ENCODE peak calls at places on chromosome 17, in six cellular contexts. One of them, this sample, is unnamed.

GRCh38 chr17:37746617-37747016 is 1.8 kb upstream of the HNF1B start:
- DNase-seq in GM23338: no peak
- DNase-seq in adrenal gland: no peak
- DNase-seq in endothelial cell: no peak
- DNase-seq in uterus: no peak
- DNase-seq in nephron progenitor cell: no peak
- DNase-seq in this sample: no peak

GRCh38 chr17:82497483-82498405 is 21.8 kb upstream of the FOXK2 start:
- DNase-seq in adrenal gland: peak; percentile 58
- DNase-seq in GM23338: peak; percentile 59
- DNase-seq in uterus: no peak
- DNase-seq in endothelial cell: peak; percentile 31
- DNase-seq in nephron progenitor cell: peak; percentile 54
- DNase-seq in this sample: peak; percentile 35

GRCh38 chr17:29376667-29377268 is 13.4 kb upstream of the TAOK1 start:
- DNase-seq in GM23338: peak; percentile 16
- DNase-seq in endothelial cell: no peak
- DNase-seq in nephron progenitor cell: peak; percentile 8
- DNase-seq in uterus: no peak
- DNase-seq in adrenal gland: peak; percentile 46
- DNase-seq in this sample: no peak

GRCh38 chr17:40942553-40942952 is 5.1 kb upstream of the KRT23 start:
- DNase-seq in GM23338: no peak
- DNase-seq in adrenal gland: no peak
- DNase-seq in uterus: no peak
- DNase-seq in nephron progenitor cell: no peak
- DNase-seq in endothelial cell: no peak
- DNase-seq in this sample: no peak

GRCh38 chr17:17353625-17354484 is 50.7 kb downstream of the NT5M start:
- DNase-seq in endothelial cell: no peak
- DNase-seq in adrenal gland: no peak
- DNase-seq in nephron progenitor cell: no peak
- DNase-seq in uterus: no peak
- DNase-seq in GM23338: no peak
- DNase-seq in this sample: no peak

GRCh38 chr17:21539146-21539545 is 153.2 kb upstream of the KCNJ18 start:
- DNase-seq in nephron progenitor cell: no peak
- DNase-seq in uterus: no peak
- DNase-seq in endothelial cell: no peak
- DNase-seq in adrenal gland: no peak
- DNase-seq in GM23338: no peak
- DNase-seq in this sample: no peak

GRCh38 chr17:78101542-78101941 is 27.0 kb downstream of the TMC6 start:
- DNase-seq in uterus: no peak
- DNase-seq in GM23338: no peak
- DNase-seq in adrenal gland: no peak
- DNase-seq in endothelial cell: no peak
- DNase-seq in nephron progenitor cell: no peak
- DNase-seq in this sample: no peak

GRCh38 chr17:18020971-18021370 is 18.0 kb downstream of the ATPAF2 start:
- DNase-seq in nephron progenitor cell: no peak
- DNase-seq in uterus: no peak
- DNase-seq in GM23338: no peak
- DNase-seq in adrenal gland: no peak
- DNase-seq in endothelial cell: no peak
- DNase-seq in this sample: no peak

GRCh38 chr17:28599311-28600184 is 723 bp upstream of the SPAG5 start:
- DNase-seq in adrenal gland: peak; percentile 67
- DNase-seq in endothelial cell: no peak
- DNase-seq in GM23338: peak; percentile 41
- DNase-seq in nephron progenitor cell: no peak
- DNase-seq in uterus: peak; percentile 73
- DNase-seq in this sample: no peak

GRCh38 chr17:45660474-45660873 is 123.6 kb upstream of the CRHR1 start:
- DNase-seq in GM23338: peak; percentile 36
- DNase-seq in adrenal gland: no peak
- DNase-seq in nephron progenitor cell: peak; percentile 37
- DNase-seq in endothelial cell: peak; percentile 45
- DNase-seq in uterus: no peak
- DNase-seq in this sample: no peak

GRCh38 chr17:17928422-17929386 is 43.5 kb downstream of the TOM1L2 start:
- DNase-seq in nephron progenitor cell: no peak
- DNase-seq in endothelial cell: no peak
- DNase-seq in adrenal gland: no peak
- DNase-seq in uterus: no peak
- DNase-seq in GM23338: no peak
- DNase-seq in this sample: no peak

GRCh38 chr17:48596000-48596734 is 2.6 kb upstream of the HOXB5 start:
- DNase-seq in endothelial cell: no peak
- DNase-seq in GM23338: no peak
- DNase-seq in uterus: no peak
- DNase-seq in nephron progenitor cell: peak; percentile 57
- DNase-seq in adrenal gland: no peak
- DNase-seq in this sample: no peak

GRCh38 chr17:17067277-17067676 is 25.0 kb downstream of the MPRIP start:
- DNase-seq in nephron progenitor cell: no peak
- DNase-seq in uterus: no peak
- DNase-seq in adrenal gland: no peak
- DNase-seq in endothelial cell: no peak
- DNase-seq in GM23338: no peak
- DNase-seq in this sample: no peak

GRCh38 chr17:21039839-21040575 is 2.8 kb downstream of the USP22 start:
- DNase-seq in GM23338: peak; percentile 67
- DNase-seq in uterus: no peak
- DNase-seq in nephron progenitor cell: no peak
- DNase-seq in endothelial cell: no peak
- DNase-seq in adrenal gland: no peak
- DNase-seq in this sample: no peak

GRCh38 chr17:81392909-81393654 is 2.2 kb upstream of the BAHCC1 start:
- DNase-seq in adrenal gland: no peak
- DNase-seq in uterus: no peak
- DNase-seq in endothelial cell: no peak
- DNase-seq in GM23338: peak; percentile 62
- DNase-seq in nephron progenitor cell: no peak
- DNase-seq in this sample: no peak

GRCh38 chr17:63986842-63987615 is 11.1 kb upstream of the PRR29 start:
- DNase-seq in uterus: no peak
- DNase-seq in nephron progenitor cell: no peak
- DNase-seq in GM23338: no peak
- DNase-seq in adrenal gland: peak; percentile 22
- DNase-seq in endothelial cell: no peak
- DNase-seq in this sample: no peak

GRCh38 chr17:68709995-68710780 is 109.0 kb upstream of the FAM20A start:
- DNase-seq in uterus: peak; percentile 24
- DNase-seq in endothelial cell: no peak
- DNase-seq in nephron progenitor cell: no peak
- DNase-seq in adrenal gland: no peak
- DNase-seq in GM23338: no peak
- DNase-seq in this sample: no peak

GRCh38 chr17:30812218-30813177 is 12.0 kb downstream of the CRLF3 start:
- DNase-seq in nephron progenitor cell: no peak
- DNase-seq in adrenal gland: no peak
- DNase-seq in uterus: no peak
- DNase-seq in endothelial cell: no peak
- DNase-seq in GM23338: no peak
- DNase-seq in this sample: no peak

GRCh38 chr17:2691069-2691871 is 20.3 kb downstream of the CLUH start:
- DNase-seq in adrenal gland: no peak
- DNase-seq in nephron progenitor cell: no peak
- DNase-seq in endothelial cell: no peak
- DNase-seq in uterus: no peak
- DNase-seq in GM23338: no peak
- DNase-seq in this sample: no peak

GRCh38 chr17:19730829-19731228 is 14.4 kb upstream of the SLC47A2 start:
- DNase-seq in nephron progenitor cell: no peak
- DNase-seq in GM23338: no peak
- DNase-seq in uterus: no peak
- DNase-seq in adrenal gland: no peak
- DNase-seq in endothelial cell: no peak
- DNase-seq in this sample: no peak

GRCh38 chr17:61396586-61397085 is 3.0 kb upstream of the TBX2 start:
- DNase-seq in endothelial cell: no peak
- DNase-seq in nephron progenitor cell: no peak
- DNase-seq in GM23338: no peak
- DNase-seq in adrenal gland: no peak
- DNase-seq in uterus: no peak
- DNase-seq in this sample: no peak

GRCh38 chr17:61395409-61395982 is 4.1 kb upstream of the TBX2 start:
- DNase-seq in nephron progenitor cell: no peak
- DNase-seq in GM23338: peak; percentile 68
- DNase-seq in uterus: no peak
- DNase-seq in adrenal gland: no peak
- DNase-seq in endothelial cell: no peak
- DNase-seq in this sample: no peak

GRCh38 chr17:61395983-61396585 is 3.6 kb upstream of the TBX2 start:
- DNase-seq in endothelial cell: no peak
- DNase-seq in adrenal gland: no peak
- DNase-seq in nephron progenitor cell: no peak
- DNase-seq in uterus: no peak
- DNase-seq in GM23338: peak; percentile 39
- DNase-seq in this sample: no peak

GRCh38 chr17:61398721-61399130 is 917 bp upstream of the TBX2 start:
- DNase-seq in uterus: no peak
- DNase-seq in adrenal gland: no peak
- DNase-seq in nephron progenitor cell: no peak
- DNase-seq in endothelial cell: no peak
- DNase-seq in GM23338: no peak
- DNase-seq in this sample: no peak

DNA sequence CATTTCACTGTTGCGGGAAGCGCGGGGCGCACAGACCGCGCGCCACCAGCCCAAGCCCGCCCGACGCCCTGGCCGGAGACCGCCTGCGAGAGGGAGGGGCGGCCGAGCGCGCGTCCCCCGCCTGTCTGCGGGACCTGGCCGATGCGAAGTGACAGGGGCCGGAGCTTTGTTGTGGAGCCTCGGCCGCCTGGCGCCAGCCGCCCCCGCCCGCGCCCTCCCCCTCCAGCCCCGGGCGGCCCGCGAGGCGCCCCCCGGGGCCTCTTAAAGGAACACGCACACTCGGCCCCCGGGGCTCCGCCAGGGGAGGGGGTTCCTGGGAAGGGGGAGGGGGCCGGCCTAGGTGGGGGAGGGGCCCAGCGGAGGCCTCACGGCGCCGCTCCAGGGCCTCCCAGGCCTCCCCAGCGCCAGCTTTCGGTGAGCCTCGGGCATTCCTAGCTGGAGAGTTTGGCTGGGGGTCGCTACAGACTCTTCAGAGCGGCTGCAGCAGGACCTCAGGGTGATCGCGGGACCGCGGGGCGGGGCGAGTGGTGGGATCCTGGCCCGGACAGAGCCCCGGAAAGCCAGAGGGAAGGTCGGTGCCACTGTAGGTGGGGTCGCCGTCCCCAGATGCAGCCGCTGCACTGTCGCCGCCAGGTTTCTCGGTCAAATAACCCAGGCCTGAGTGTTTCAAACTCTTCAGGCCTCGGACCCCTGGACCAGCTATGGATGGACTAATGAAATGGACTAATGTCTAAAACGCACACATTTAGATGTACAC is 2.4 kb upstream of the TBX2 start:
- DNase-seq in adrenal gland: no peak
- DNase-seq in endothelial cell: no peak
- DNase-seq in uterus: no peak
- DNase-seq in GM23338: peak; percentile 67
- DNase-seq in nephron progenitor cell: peak; percentile 73
- DNase-seq in this sample: no peak
- TF ChIP-seq CTCF in adrenal gland: no peak
- TF ChIP-seq CTCF in endothelial cell: no peak
- TF ChIP-seq CTCF in uterus: no peak
- TF ChIP-seq CTCF in GM23338: no peak
- TF ChIP-seq CTCF in nephron progenitor cell: no peak
- TF ChIP-seq CTCF in this sample: no peak

GRCh38 chr17:76671912-76672262 is 28.3 kb upstream of the ST6GALNAC1 start:
- DNase-seq in nephron progenitor cell: no peak
- DNase-seq in uterus: no peak
- DNase-seq in adrenal gland: no peak
- DNase-seq in GM23338: no peak
- DNase-seq in endothelial cell: no peak
- DNase-seq in this sample: no peak

GRCh38 chr17:76670708-76671122 is 27.2 kb upstream of the ST6GALNAC1 start:
- DNase-seq in GM23338: no peak
- DNase-seq in adrenal gland: no peak
- DNase-seq in endothelial cell: no peak
- DNase-seq in nephron progenitor cell: no peak
- DNase-seq in uterus: no peak
- DNase-seq in this sample: no peak

GRCh38 chr17:76672270-76672851 is 28.8 kb upstream of the ST6GALNAC1 start:
- DNase-seq in adrenal gland: no peak
- DNase-seq in uterus: no peak
- DNase-seq in nephron progenitor cell: no peak
- DNase-seq in endothelial cell: no peak
- DNase-seq in GM23338: no peak
- DNase-seq in this sample: no peak

GRCh38 chr17:76670020-76670707 is 26.6 kb upstream of the ST6GALNAC1 start:
- DNase-seq in GM23338: no peak
- DNase-seq in adrenal gland: no peak
- DNase-seq in nephron progenitor cell: no peak
- DNase-seq in endothelial cell: no peak
- DNase-seq in uterus: no peak
- DNase-seq in this sample: no peak

GRCh38 chr17:76671123-76671911 is 27.8 kb upstream of the ST6GALNAC1 start:
- DNase-seq in nephron progenitor cell: peak; percentile 98
- DNase-seq in uterus: peak; percentile 100
- DNase-seq in endothelial cell: peak; percentile 98
- DNase-seq in GM23338: peak; percentile 100
- DNase-seq in adrenal gland: peak; percentile 100
- DNase-seq in this sample: peak; percentile 98
- TF ChIP-seq CTCF in nephron progenitor cell: no peak
- TF ChIP-seq CTCF in uterus: no peak
- TF ChIP-seq CTCF in endothelial cell: no peak
- TF ChIP-seq CTCF in GM23338: no peak
- TF ChIP-seq CTCF in adrenal gland: no peak
- TF ChIP-seq CTCF in this sample: no peak

DNA sequence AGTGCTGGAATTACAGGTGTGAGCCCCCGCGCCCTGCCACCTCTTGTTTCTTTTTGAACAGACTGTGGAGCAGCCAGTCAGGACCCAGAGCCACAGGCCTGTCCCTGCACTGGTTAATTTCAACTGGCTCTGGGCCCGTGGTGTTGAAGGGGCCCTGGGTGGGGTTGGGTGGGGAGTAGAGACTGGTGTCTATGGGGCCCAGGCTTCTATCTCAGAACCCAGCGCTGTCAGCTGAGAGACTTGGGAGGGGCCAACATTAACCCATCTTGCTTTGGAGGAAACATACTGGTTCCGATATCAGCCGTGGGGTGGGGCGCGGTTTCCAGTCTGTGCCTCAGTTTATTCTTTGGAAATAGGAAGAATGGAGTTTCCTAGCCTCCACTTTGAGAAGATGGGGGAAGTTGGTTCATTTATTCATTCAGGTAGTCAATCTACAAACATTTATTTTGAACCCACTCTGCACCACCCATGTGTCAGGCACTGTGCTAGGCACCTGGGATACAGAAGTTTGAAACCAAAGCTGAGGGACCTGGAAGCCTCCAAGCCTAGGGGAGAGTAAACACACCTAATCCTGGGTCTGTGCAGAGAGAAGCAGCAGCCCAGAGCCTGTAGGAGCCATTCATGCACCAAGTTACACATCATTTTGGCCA is 15.6 kb upstream of the SLC4A1 start:
- DNase-seq in uterus: no peak
- DNase-seq in adrenal gland: no peak
- DNase-seq in nephron progenitor cell: no peak
- DNase-seq in endothelial cell: no peak
- DNase-seq in GM23338: no peak
- DNase-seq in this sample: no peak
- TF ChIP-seq CTCF in uterus: no peak
- TF ChIP-seq CTCF in adrenal gland: no peak
- TF ChIP-seq CTCF in nephron progenitor cell: no peak
- TF ChIP-seq CTCF in endothelial cell: no peak
- TF ChIP-seq CTCF in GM23338: no peak
- TF ChIP-seq CTCF in this sample: no peak

GRCh38 chr17:72529386-72529785 is 408.6 kb downstream of the SOX9 start:
- DNase-seq in endothelial cell: no peak
- DNase-seq in adrenal gland: no peak
- DNase-seq in uterus: no peak
- DNase-seq in nephron progenitor cell: no peak
- DNase-seq in GM23338: no peak
- DNase-seq in this sample: no peak
- TF ChIP-seq CTCF in endothelial cell: no peak
- TF ChIP-seq CTCF in adrenal gland: no peak
- TF ChIP-seq CTCF in uterus: no peak
- TF ChIP-seq CTCF in nephron progenitor cell: no peak
- TF ChIP-seq CTCF in GM23338: no peak
- TF ChIP-seq CTCF in this sample: no peak

This sample was measured in neural crest cell.